ENCODE peak calls at places on chromosomes 4 and X, in eight cellular contexts. N is heart right ventricle, I is AG09309, T is vagina, C is cardiac muscle cell, W is OCI-LY7, A is fibroblast of lung, M is right atrium auricular region. L is an unnamed sample.

GRCh38 chrX:148530464-148531077 is 30.2 kb downstream of the AFF2 start:
- DNase-seq in N (no peak), T (no peak), C (no peak), I (peak), M (no peak), W (peak), A (peak), L (no peak)

GRCh38 chr4:16192631-16193483 is 33.4 kb downstream of the TAPT1 start:
- DNase-seq in M (no peak), C (no peak), N (no peak), A (peak), I (no peak), W (no peak), T (no peak), L (no peak)

GRCh38 chr4:1745165-1745564 is 23.8 kb downstream of the TACC3 start:
- DNase-seq in A (no peak), T (no peak), W (no peak), I (no peak), C (no peak), M (no peak), N (no peak), L (no peak)

GRCh38 chrX:25022499-25023325 is 6.9 kb upstream of the ARX start:
- DNase-seq in W (no peak), C (no peak), T (no peak), A (no peak), M (no peak), N (no peak), I (no peak), L (no peak)

GRCh38 chr4:93080316-93080715 is 748.2 kb upstream of the ATOH1 start:
- DNase-seq in M (no peak), A (no peak), N (no peak), W (no peak), I (no peak), C (no peak), T (no peak), L (no peak)

GRCh38 chr4:65046496-65047101 is 623.7 kb downstream of the EPHA5 start:
- DNase-seq in A (peak), M (no peak), T (no peak), C (peak), W (no peak), I (no peak), N (no peak), L (no peak)

GRCh38 chr4:41256131-41256739 is 493 bp upstream of the UCHL1 start:
- DNase-seq in W (peak), C (peak), N (no peak), A (peak), T (no peak), I (no peak), M (no peak), L (no peak)

GRCh38 chrX:129780441-129781105 is 824 bp downstream of the SASH3 start:
- DNase-seq in W (no peak), N (no peak), M (no peak), I (no peak), C (no peak), T (no peak), A (no peak), L (no peak)

GRCh38 chrX:42920752-42921151 is 142.8 kb upstream of the PPP1R2C start:
- DNase-seq in M (no peak), C (no peak), I (no peak), T (no peak), W (no peak), N (no peak), A (no peak), L (peak)

GRCh38 chr4:21795091-21795490 is 153.5 kb downstream of the KCNIP4 start:
- DNase-seq in A (peak), N (no peak), I (no peak), C (no peak), T (no peak), W (no peak), M (no peak), L (no peak)

GRCh38 chrX:20374450-20374849 is 107.7 kb upstream of the RPS6KA3 start:
- DNase-seq in W (no peak), C (no peak), I (no peak), M (no peak), N (no peak), A (no peak), T (no peak), L (no peak)

GRCh38 chr4:88526221-88526815 is 2.7 kb upstream of the PYURF start:
- DNase-seq in N (no peak), A (peak), C (no peak), W (peak), M (no peak), I (no peak), T (no peak), L (no peak)

GRCh38 chrX:38634665-38635064 is 73.3 kb downstream of the TSPAN7 start:
- DNase-seq in M (no peak), W (no peak), N (no peak), C (no peak), I (no peak), T (no peak), A (no peak), L (no peak)

GRCh38 chrX:24294619-24295018 is 19.2 kb downstream of the SUPT20HL2 start:
- DNase-seq in A (no peak), I (no peak), T (no peak), M (no peak), W (peak), C (peak), N (no peak), L (no peak)

GRCh38 chr4:153778383-153778782 is 10.5 kb downstream of the SFRP2 start:
- DNase-seq in A (no peak), M (no peak), T (no peak), W (no peak), C (no peak), N (no peak), I (no peak), L (no peak)

GRCh38 chr4:95510145-95510544 is 38.6 kb downstream of the UNC5C start:
- DNase-seq in C (peak), M (no peak), T (no peak), W (peak), I (no peak), A (peak), N (no peak), L (no peak)

GRCh38 chr4:95513022-95513421 is 35.8 kb downstream of the UNC5C start:
- DNase-seq in A (no peak), N (no peak), T (no peak), W (no peak), C (no peak), I (no peak), M (no peak), L (no peak)

GRCh38 chr4:95508421-95508820 is 40.4 kb downstream of the UNC5C start:
- DNase-seq in C (no peak), T (no peak), I (no peak), N (no peak), M (no peak), W (no peak), A (peak), L (no peak)

GRCh38 chr4:95510877-95511276 is 37.9 kb downstream of the UNC5C start:
- DNase-seq in W (no peak), T (no peak), A (no peak), N (no peak), C (no peak), I (no peak), M (no peak), L (no peak)

DNA sequence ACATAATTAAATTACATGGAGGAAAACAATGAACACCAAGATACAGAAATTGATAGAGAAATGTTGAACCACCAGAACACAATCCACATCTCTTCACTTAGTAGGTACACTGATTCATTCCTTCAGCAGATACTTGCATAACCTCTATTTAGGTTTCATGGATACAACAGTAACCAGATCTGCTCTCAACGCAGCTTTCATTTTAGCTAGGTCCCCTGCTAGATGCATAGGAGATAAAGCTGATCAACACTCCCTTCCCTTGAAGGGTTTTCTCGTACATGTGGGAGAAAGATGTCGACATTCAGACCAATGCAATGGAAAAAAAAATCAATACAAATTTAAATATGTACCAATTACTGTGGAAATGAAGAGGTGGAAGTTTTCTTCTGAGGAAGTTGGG is 37.3 kb downstream of the UNC5C start:
- DNase-seq in A (no peak), T (no peak), W (no peak), N (no peak), M (no peak), I (no peak), C (no peak), L (no peak)
- H3K4me3 ChIP-seq in A (no peak), T (no peak), W (no peak), N (no peak), M (no peak), I (no peak), C (no peak), L (no peak)

GRCh38 chrX:13898084-13898483 is 81.2 kb upstream of the GPM6B start:
- DNase-seq in W (peak), N (peak), C (peak), T (no peak), I (no peak), M (no peak), A (no peak), L (no peak)
- TF ChIP-seq CTCF in W (peak), N (no peak), C (peak), T (no peak), I (no peak), M (peak), A (peak), L (peak)

DNA sequence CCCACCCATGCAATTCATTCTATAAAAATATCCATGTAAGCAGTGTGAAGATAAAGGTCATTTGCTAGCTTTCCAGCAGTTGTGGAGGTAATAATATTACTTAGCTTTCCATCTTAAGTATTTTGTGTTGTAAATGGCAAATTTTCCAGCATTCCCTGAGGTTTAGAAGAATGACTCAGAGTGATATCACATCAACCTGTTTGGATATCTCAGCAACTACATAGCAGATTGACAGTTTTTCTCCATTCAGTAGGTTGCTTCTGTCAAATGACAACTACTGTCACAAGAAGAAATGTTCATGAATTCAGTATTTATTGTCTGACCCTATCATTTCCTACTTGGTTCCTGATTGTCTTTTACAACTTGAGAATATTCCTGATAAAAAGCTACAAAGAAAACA is 434.9 kb upstream of the GALNTL6 start:
- DNase-seq in T (no peak), C (no peak), W (no peak), N (no peak), I (no peak), A (peak), M (no peak), L (no peak)
- H3K4me3 ChIP-seq in T (no peak), C (no peak), W (no peak), N (no peak), I (no peak), A (no peak), M (no peak), L (no peak)

GRCh38 chrX:86455495-86455894 is 307.2 kb downstream of the DACH2 start:
- DNase-seq in I (no peak), C (no peak), A (no peak), T (no peak), W (no peak), M (no peak), N (no peak), L (no peak)

GRCh38 chrX:86460760-86461159 is 312.5 kb downstream of the DACH2 start:
- DNase-seq in N (no peak), T (no peak), C (no peak), M (no peak), W (no peak), A (no peak), I (no peak), L (no peak)
- TF ChIP-seq CTCF in N (no peak), T (no peak), C (no peak), M (no peak), W (no peak), A (no peak), I (no peak), L (no peak)

GRCh38 chrX:632391-633042 is 1.9 kb downstream of the SHOX start:
- DNase-seq in W (no peak), M (no peak), C (no peak), I (no peak), A (no peak), T (peak), N (no peak), L (no peak)
- H3K4me3 ChIP-seq in W (no peak), M (no peak), C (no peak), I (no peak), A (no peak), T (no peak), N (no peak), L (no peak)

GRCh38 chrX:126770179-126770578 is 49.4 kb upstream of the PRR32 start:
- DNase-seq in N (no peak), T (no peak), C (peak), I (no peak), A (no peak), M (no peak), W (peak), L (no peak)
- TF ChIP-seq CTCF in N (peak), T (no peak), C (no peak), I (no peak), A (no peak), M (peak), W (peak), L (peak)

DNA sequence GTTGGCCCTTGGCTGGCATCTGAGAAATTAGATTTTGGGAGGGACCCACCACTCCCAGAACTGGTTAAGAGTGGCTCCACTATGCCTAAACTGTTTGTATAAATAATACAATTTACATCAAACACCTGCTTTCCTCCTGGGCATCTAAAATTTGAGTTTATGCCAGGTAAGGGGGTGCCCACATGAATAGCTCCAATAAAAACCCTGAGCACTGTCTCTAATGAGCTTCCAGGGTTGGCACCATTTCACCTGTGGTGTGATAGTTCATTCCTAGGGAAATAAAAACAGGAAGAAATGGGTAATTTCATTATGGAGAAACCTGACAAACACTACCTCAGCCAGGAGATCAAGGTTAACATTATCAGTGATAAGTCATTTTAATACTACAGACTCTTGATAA is 119.7 kb downstream of the FRYL start:
- DNase-seq in N (no peak), T (no peak), C (no peak), M (no peak), I (no peak), W (no peak), A (no peak), L (no peak)
- H3K4me3 ChIP-seq in N (no peak), T (no peak), C (no peak), M (no peak), I (no peak), W (no peak), A (no peak), L (no peak)

DNA sequence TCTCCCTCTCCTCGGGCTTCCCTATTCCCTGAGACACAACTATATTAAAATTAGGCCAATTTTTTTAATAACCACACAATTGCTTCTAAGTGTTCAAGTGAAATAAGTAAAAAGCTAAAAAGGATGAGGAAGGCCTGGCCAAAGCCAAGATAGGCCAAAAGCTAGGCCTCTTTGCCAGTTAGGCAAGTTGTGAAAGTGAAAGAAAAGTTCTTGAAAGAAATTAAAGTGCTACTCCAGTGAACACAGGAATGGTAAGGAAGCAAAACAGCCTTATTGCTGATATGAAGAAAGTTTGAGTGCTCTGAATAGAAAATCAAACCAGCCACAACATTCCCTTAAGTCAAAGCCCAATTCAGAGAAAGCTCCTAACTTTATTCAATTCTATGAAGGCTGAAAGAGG is 114.2 kb upstream of the FAT4 start:
- DNase-seq in N (no peak), I (no peak), T (no peak), M (no peak), C (no peak), A (no peak), W (no peak), L (no peak)
- TF ChIP-seq CTCF in N (no peak), I (no peak), T (no peak), M (no peak), C (no peak), A (no peak), W (no peak), L (no peak)

DNA sequence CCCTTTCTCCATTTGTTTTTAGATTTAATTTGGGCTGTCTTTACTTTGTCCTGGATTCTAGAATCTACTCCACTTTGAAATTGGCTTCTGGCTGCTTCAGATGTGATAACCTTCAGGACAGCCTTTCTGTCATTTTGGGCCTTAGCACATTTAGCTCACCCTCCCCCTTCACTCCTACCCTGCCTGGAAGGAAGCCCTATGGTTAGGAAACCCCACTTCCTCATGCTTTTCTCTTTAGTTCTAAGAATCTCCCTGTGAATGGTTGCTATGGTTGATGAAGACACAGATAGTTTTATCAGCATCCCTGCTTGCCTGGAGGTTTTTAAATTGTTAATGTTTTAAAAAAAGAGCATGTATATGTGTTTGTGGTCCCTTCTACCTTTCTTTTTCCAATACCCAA is 100.7 kb upstream of the PTPN13 start:
- DNase-seq in A (peak), N (no peak), M (no peak), T (no peak), W (no peak), I (peak), C (no peak), L (no peak)
- H3K4me3 ChIP-seq in A (no peak), N (no peak), M (no peak), T (no peak), W (no peak), I (no peak), C (no peak), L (no peak)

DNA sequence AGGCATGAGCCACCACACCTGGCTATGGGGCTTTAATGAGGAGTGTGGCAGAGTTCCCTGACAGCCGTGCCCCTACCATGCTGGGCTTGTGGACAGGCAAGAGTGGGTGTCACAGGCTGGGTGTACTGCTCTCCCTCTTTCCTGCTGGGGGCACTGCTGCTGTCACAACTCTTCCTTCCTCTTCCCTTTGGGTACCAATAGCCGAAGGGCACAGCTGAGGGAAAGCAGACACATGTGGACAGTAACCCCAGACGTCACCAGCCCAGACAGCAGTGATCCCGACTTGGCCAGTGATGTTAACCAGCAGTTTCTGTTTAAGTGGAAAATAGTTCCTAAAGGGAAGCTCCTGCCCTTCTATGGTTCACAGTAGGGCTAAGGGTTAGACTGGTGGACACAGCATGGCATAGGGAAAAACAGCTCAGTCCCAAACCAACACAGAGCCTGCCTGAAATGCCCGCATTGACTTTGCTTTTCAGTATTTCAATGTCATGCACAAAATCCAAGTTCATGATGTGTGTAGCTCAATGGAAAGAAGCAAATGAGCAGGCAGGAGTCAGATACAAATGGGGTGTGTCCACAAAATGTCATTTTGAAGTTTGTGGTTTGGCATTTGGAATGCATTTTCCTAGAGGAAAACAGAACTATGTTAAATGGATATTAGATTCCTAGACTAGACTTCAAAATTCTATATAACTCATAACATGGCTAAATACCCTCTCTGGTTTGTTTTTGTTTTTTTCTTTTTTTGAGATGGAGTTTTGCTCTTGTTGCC is 24.9 kb upstream of the DDX3X start:
- DNase-seq in N (no peak), C (no peak), A (no peak), I (no peak), W (no peak), T (no peak), M (no peak), L (no peak)
- TF ChIP-seq CTCF in N (no peak), C (no peak), A (no peak), I (no peak), W (no peak), T (no peak), M (no peak), L (no peak)

L was measured in keratinocyte.